ENCODE peak calls at places on chromosomes 5 and 9, in ten cellular contexts. One of them, this sample, is unnamed.
A peak's percentile ranks its signal among the peaks of the same experiment; 100 is the strongest.

GRCh38 chr9:24436761-24437160 is 108.9 kb downstream of the IZUMO3 start:
- DNase-seq in psoas muscle: no peak
- DNase-seq in foreskin fibroblast: no peak
- DNase-seq in lung: no peak
- DNase-seq in omental fat pad: no peak
- DNase-seq in foreskin keratinocyte: no peak
- DNase-seq in upper lobe of right lung: no peak
- DNase-seq in heart right ventricle: no peak
- DNase-seq in progenitor cell of endocrine pancreas: no peak
- DNase-seq in endothelial cell: no peak
- DNase-seq in this sample: no peak

GRCh38 chr9:124559871-124560270 is 52.7 kb upstream of the NR5A1 start:
- DNase-seq in foreskin fibroblast: peak; percentile 65
- DNase-seq in heart right ventricle: no peak
- DNase-seq in psoas muscle: no peak
- DNase-seq in upper lobe of right lung: no peak
- DNase-seq in lung: no peak
- DNase-seq in progenitor cell of endocrine pancreas: no peak
- DNase-seq in omental fat pad: no peak
- DNase-seq in foreskin keratinocyte: peak; percentile 49
- DNase-seq in endothelial cell: no peak
- DNase-seq in this sample: no peak

GRCh38 chr9:87372401-87372851 is 125.2 kb upstream of the DAPK1 start:
- DNase-seq in endothelial cell: no peak
- DNase-seq in psoas muscle: no peak
- DNase-seq in omental fat pad: no peak
- DNase-seq in foreskin keratinocyte: no peak
- DNase-seq in progenitor cell of endocrine pancreas: no peak
- DNase-seq in foreskin fibroblast: no peak
- DNase-seq in heart right ventricle: no peak
- DNase-seq in lung: no peak
- DNase-seq in upper lobe of right lung: no peak
- DNase-seq in this sample: no peak

GRCh38 chr9:18487620-18488019 is 13.7 kb downstream of the ADAMTSL1 start:
- DNase-seq in omental fat pad: no peak
- DNase-seq in foreskin keratinocyte: no peak
- DNase-seq in foreskin fibroblast: no peak
- DNase-seq in upper lobe of right lung: no peak
- DNase-seq in heart right ventricle: no peak
- DNase-seq in psoas muscle: no peak
- DNase-seq in progenitor cell of endocrine pancreas: no peak
- DNase-seq in endothelial cell: no peak
- DNase-seq in lung: no peak
- DNase-seq in this sample: no peak

GRCh38 chr9:78668148-78668825 is 371.4 kb downstream of the PSAT1 start:
- DNase-seq in omental fat pad: no peak
- DNase-seq in endothelial cell: no peak
- DNase-seq in upper lobe of right lung: no peak
- DNase-seq in psoas muscle: no peak
- DNase-seq in progenitor cell of endocrine pancreas: no peak
- DNase-seq in heart right ventricle: no peak
- DNase-seq in lung: no peak
- DNase-seq in foreskin keratinocyte: peak; percentile 80
- DNase-seq in foreskin fibroblast: no peak
- DNase-seq in this sample: no peak

GRCh38 chr5:150065886-150066285 is 20.5 kb downstream of the CSF1R start:
- DNase-seq in foreskin keratinocyte: no peak
- DNase-seq in upper lobe of right lung: no peak
- DNase-seq in endothelial cell: no peak
- DNase-seq in heart right ventricle: peak; percentile 38
- DNase-seq in foreskin fibroblast: no peak
- DNase-seq in psoas muscle: peak; percentile 58
- DNase-seq in lung: no peak
- DNase-seq in omental fat pad: no peak
- DNase-seq in progenitor cell of endocrine pancreas: no peak
- DNase-seq in this sample: no peak

GRCh38 chr9:130128251-130128650 is 44.0 kb upstream of the NCS1 start:
- DNase-seq in progenitor cell of endocrine pancreas: no peak
- DNase-seq in endothelial cell: no peak
- DNase-seq in lung: no peak
- DNase-seq in foreskin fibroblast: peak; percentile 26
- DNase-seq in upper lobe of right lung: no peak
- DNase-seq in foreskin keratinocyte: no peak
- DNase-seq in heart right ventricle: no peak
- DNase-seq in psoas muscle: no peak
- DNase-seq in omental fat pad: no peak
- DNase-seq in this sample: peak; percentile 91

GRCh38 chr9:93099551-93100264 is 3.7 kb downstream of the CARD19 start:
- DNase-seq in heart right ventricle: no peak
- DNase-seq in endothelial cell: no peak
- DNase-seq in lung: no peak
- DNase-seq in psoas muscle: peak; percentile 49
- DNase-seq in foreskin fibroblast: no peak
- DNase-seq in upper lobe of right lung: peak; percentile 62
- DNase-seq in omental fat pad: peak; percentile 18
- DNase-seq in foreskin keratinocyte: no peak
- DNase-seq in progenitor cell of endocrine pancreas: no peak
- DNase-seq in this sample: peak; percentile 1

GRCh38 chr9:116767219-116767618 is 80.1 kb downstream of the TRIM32 start:
- DNase-seq in omental fat pad: no peak
- DNase-seq in endothelial cell: no peak
- DNase-seq in foreskin fibroblast: no peak
- DNase-seq in lung: no peak
- DNase-seq in upper lobe of right lung: no peak
- DNase-seq in psoas muscle: no peak
- DNase-seq in progenitor cell of endocrine pancreas: no peak
- DNase-seq in foreskin keratinocyte: no peak
- DNase-seq in heart right ventricle: no peak
- DNase-seq in this sample: no peak

DNA sequence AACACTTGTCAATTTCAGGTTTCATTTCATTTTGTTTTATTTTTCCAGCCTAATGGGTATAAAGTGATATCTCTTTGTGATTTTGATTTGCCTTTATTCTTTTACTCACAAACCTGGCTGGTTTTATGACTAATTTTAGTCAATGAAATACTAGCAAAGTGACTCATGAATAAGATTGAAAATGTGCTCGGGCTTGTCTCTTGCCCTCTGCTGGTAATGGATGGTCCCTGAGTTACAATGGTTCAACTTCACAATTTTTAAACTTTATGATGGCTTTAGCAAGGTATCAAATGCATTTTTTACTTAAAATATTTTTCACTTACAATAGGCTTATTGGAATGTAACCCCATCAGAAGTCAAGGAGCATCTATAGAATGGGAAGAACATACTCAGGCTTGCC is 431.4 kb upstream of the CCNG1 start:
- DNase-seq in foreskin keratinocyte: peak; percentile 17
- DNase-seq in foreskin fibroblast: no peak
- DNase-seq in endothelial cell: no peak
- DNase-seq in psoas muscle: no peak
- DNase-seq in heart right ventricle: no peak
- DNase-seq in upper lobe of right lung: no peak
- DNase-seq in progenitor cell of endocrine pancreas: no peak
- DNase-seq in omental fat pad: no peak
- DNase-seq in lung: no peak
- DNase-seq in this sample: no peak
- TF ChIP-seq CTCF in foreskin keratinocyte: peak; percentile 48
- TF ChIP-seq CTCF in foreskin fibroblast: no peak
- TF ChIP-seq CTCF in endothelial cell: no peak
- TF ChIP-seq CTCF in psoas muscle: no peak
- TF ChIP-seq CTCF in heart right ventricle: no peak
- TF ChIP-seq CTCF in upper lobe of right lung: no peak
- TF ChIP-seq CTCF in progenitor cell of endocrine pancreas: peak; percentile 33
- TF ChIP-seq CTCF in omental fat pad: no peak
- TF ChIP-seq CTCF in lung: no peak
- TF ChIP-seq CTCF in this sample: no peak

DNA sequence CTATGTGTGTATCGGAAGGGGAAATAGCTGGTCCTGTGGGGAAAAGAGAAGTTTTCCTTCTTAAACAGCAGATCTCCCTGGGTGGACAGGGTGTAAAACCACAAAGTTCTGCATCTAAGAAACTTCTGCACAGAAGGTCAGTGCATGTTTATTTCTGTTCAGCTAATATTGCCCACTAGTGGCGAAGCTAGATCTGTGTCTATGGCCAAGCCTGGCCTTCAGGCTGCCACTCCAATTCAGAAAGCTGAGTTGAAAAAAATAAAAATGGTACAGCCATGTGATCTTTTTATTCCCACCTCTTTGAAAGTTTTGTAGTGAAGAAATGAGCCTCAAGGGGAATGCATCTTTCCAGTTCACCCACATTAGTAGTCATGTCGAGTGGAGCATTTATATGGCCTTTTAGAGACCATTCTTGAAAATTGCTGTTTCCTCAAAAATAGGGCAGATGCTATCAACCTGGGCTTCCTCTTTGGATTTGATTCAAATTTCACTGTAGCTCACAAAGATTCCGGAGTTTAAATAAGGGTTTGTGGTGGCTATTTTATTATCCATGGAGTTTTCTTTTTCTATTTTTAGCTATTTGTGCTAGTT is 488.0 kb downstream of the PRELID2 start:
- DNase-seq in endothelial cell: peak; percentile 43
- DNase-seq in foreskin keratinocyte: no peak
- DNase-seq in omental fat pad: no peak
- DNase-seq in foreskin fibroblast: peak; percentile 74
- DNase-seq in heart right ventricle: no peak
- DNase-seq in lung: no peak
- DNase-seq in upper lobe of right lung: no peak
- DNase-seq in progenitor cell of endocrine pancreas: no peak
- DNase-seq in psoas muscle: no peak
- DNase-seq in this sample: no peak
- TF ChIP-seq CTCF in endothelial cell: peak; percentile 42
- TF ChIP-seq CTCF in foreskin keratinocyte: peak; percentile 67
- TF ChIP-seq CTCF in omental fat pad: no peak
- TF ChIP-seq CTCF in foreskin fibroblast: peak; percentile 68
- TF ChIP-seq CTCF in heart right ventricle: peak; percentile 36
- TF ChIP-seq CTCF in lung: no peak
- TF ChIP-seq CTCF in upper lobe of right lung: peak; percentile 44
- TF ChIP-seq CTCF in progenitor cell of endocrine pancreas: peak; percentile 72
- TF ChIP-seq CTCF in psoas muscle: peak; percentile 41
- TF ChIP-seq CTCF in this sample: no peak

GRCh38 chr9:5773324-5773999 is 59.5 kb downstream of the ERMP1 start:
- DNase-seq in foreskin keratinocyte: no peak
- DNase-seq in omental fat pad: no peak
- DNase-seq in psoas muscle: no peak
- DNase-seq in endothelial cell: no peak
- DNase-seq in progenitor cell of endocrine pancreas: no peak
- DNase-seq in upper lobe of right lung: no peak
- DNase-seq in lung: no peak
- DNase-seq in heart right ventricle: no peak
- DNase-seq in foreskin fibroblast: no peak
- DNase-seq in this sample: no peak
- TF ChIP-seq CTCF in foreskin keratinocyte: peak; percentile 16
- TF ChIP-seq CTCF in omental fat pad: no peak
- TF ChIP-seq CTCF in psoas muscle: no peak
- TF ChIP-seq CTCF in endothelial cell: no peak
- TF ChIP-seq CTCF in progenitor cell of endocrine pancreas: peak; percentile 15
- TF ChIP-seq CTCF in upper lobe of right lung: no peak
- TF ChIP-seq CTCF in lung: no peak
- TF ChIP-seq CTCF in heart right ventricle: no peak
- TF ChIP-seq CTCF in foreskin fibroblast: no peak
- TF ChIP-seq CTCF in this sample: no peak

GRCh38 chr9:88773119-88773518 is 218.1 kb upstream of the S1PR3 start:
- DNase-seq in endothelial cell: no peak
- DNase-seq in progenitor cell of endocrine pancreas: no peak
- DNase-seq in omental fat pad: no peak
- DNase-seq in heart right ventricle: no peak
- DNase-seq in foreskin fibroblast: no peak
- DNase-seq in lung: no peak
- DNase-seq in foreskin keratinocyte: no peak
- DNase-seq in psoas muscle: no peak
- DNase-seq in upper lobe of right lung: no peak
- DNase-seq in this sample: no peak

GRCh38 chr9:88772602-88773001 is 218.7 kb upstream of the S1PR3 start:
- DNase-seq in foreskin keratinocyte: no peak
- DNase-seq in progenitor cell of endocrine pancreas: no peak
- DNase-seq in upper lobe of right lung: no peak
- DNase-seq in heart right ventricle: no peak
- DNase-seq in lung: no peak
- DNase-seq in omental fat pad: no peak
- DNase-seq in endothelial cell: no peak
- DNase-seq in foreskin fibroblast: no peak
- DNase-seq in psoas muscle: no peak
- DNase-seq in this sample: no peak

GRCh38 chr9:88775037-88775471 is 216.2 kb upstream of the S1PR3 start:
- DNase-seq in lung: no peak
- DNase-seq in omental fat pad: no peak
- DNase-seq in progenitor cell of endocrine pancreas: no peak
- DNase-seq in foreskin keratinocyte: peak; percentile 59
- DNase-seq in heart right ventricle: no peak
- DNase-seq in endothelial cell: no peak
- DNase-seq in upper lobe of right lung: no peak
- DNase-seq in foreskin fibroblast: peak; percentile 94
- DNase-seq in psoas muscle: no peak
- DNase-seq in this sample: no peak

GRCh38 chr9:88775559-88775958 is 215.7 kb upstream of the S1PR3 start:
- DNase-seq in foreskin fibroblast: peak; percentile 43
- DNase-seq in psoas muscle: no peak
- DNase-seq in endothelial cell: no peak
- DNase-seq in progenitor cell of endocrine pancreas: no peak
- DNase-seq in omental fat pad: no peak
- DNase-seq in foreskin keratinocyte: peak; percentile 70
- DNase-seq in upper lobe of right lung: no peak
- DNase-seq in heart right ventricle: no peak
- DNase-seq in lung: no peak
- DNase-seq in this sample: no peak

DNA sequence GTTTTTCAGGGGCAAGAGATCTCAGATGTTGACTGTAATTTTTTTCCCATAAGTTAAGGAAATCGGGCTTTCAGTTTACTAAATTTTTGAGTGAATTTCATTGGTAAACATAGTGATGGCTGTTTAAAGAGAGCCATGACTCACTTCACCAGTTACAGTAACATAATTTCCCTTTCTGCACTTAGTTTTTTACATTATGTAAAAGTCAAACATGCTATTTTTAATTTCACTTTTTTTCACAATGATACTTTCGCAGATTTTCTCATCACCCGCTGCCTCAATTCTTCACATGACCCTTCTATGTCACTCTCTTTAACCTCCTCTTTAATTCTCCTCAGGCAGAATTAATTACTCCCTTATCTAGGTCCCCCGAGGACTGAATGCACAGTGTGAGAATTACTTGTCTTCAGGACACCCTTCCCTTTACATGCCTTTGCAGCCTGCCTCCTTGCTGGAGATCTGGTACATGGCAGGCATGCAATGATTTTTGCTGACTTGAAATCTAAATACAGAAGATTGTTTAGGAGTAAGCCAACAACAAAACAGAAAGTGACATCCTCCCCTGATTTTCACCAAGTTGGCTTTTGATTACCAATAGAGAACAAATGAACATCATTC is 217.5 kb upstream of the S1PR3 start:
- DNase-seq in upper lobe of right lung: no peak
- DNase-seq in foreskin keratinocyte: no peak
- DNase-seq in progenitor cell of endocrine pancreas: no peak
- DNase-seq in lung: no peak
- DNase-seq in heart right ventricle: no peak
- DNase-seq in endothelial cell: no peak
- DNase-seq in foreskin fibroblast: peak; percentile 46
- DNase-seq in psoas muscle: no peak
- DNase-seq in omental fat pad: no peak
- DNase-seq in this sample: no peak
- TF ChIP-seq CTCF in upper lobe of right lung: no peak
- TF ChIP-seq CTCF in foreskin keratinocyte: peak; percentile 8
- TF ChIP-seq CTCF in progenitor cell of endocrine pancreas: no peak
- TF ChIP-seq CTCF in lung: no peak
- TF ChIP-seq CTCF in heart right ventricle: no peak
- TF ChIP-seq CTCF in endothelial cell: no peak
- TF ChIP-seq CTCF in foreskin fibroblast: no peak
- TF ChIP-seq CTCF in psoas muscle: no peak
- TF ChIP-seq CTCF in omental fat pad: no peak
- TF ChIP-seq CTCF in this sample: no peak

GRCh38 chr9:77016526-77017504 is 2.6 kb upstream of the FOXB2 start:
- DNase-seq in foreskin keratinocyte: no peak
- DNase-seq in heart right ventricle: no peak
- DNase-seq in omental fat pad: no peak
- DNase-seq in progenitor cell of endocrine pancreas: no peak
- DNase-seq in psoas muscle: no peak
- DNase-seq in foreskin fibroblast: no peak
- DNase-seq in endothelial cell: peak; percentile 29
- DNase-seq in lung: no peak
- DNase-seq in upper lobe of right lung: no peak
- DNase-seq in this sample: no peak
- TF ChIP-seq CTCF in foreskin keratinocyte: no peak
- TF ChIP-seq CTCF in heart right ventricle: no peak
- TF ChIP-seq CTCF in omental fat pad: no peak
- TF ChIP-seq CTCF in progenitor cell of endocrine pancreas: no peak
- TF ChIP-seq CTCF in psoas muscle: no peak
- TF ChIP-seq CTCF in foreskin fibroblast: no peak
- TF ChIP-seq CTCF in endothelial cell: no peak
- TF ChIP-seq CTCF in lung: no peak
- TF ChIP-seq CTCF in upper lobe of right lung: no peak
- TF ChIP-seq CTCF in this sample: no peak

This sample was measured in activated CD8-positive, alpha-beta T cell treated with anti-CD3 and anti-CD28 coated beads for 36 hours.